ENCODE peak calls at places on chromosomes 6 and 20, in five cellular contexts. One of them, this sample, is unnamed.

GRCh38 chr20:4056880-4057279 is 41.5 kb upstream of the RNF24 start:
- DNase-seq in stomach: no peak
- DNase-seq in neural progenitor cell: no peak
- DNase-seq in mucosa of descending colon: no peak
- DNase-seq in choroid plexus epithelial cell: no peak
- DNase-seq in this sample: no peak

GRCh38 chr20:31811796-31812728 is 7.1 kb upstream of the MYLK2 start:
- DNase-seq in choroid plexus epithelial cell: peak; percentile 80
- DNase-seq in stomach: no peak
- DNase-seq in mucosa of descending colon: no peak
- DNase-seq in neural progenitor cell: no peak
- DNase-seq in this sample: no peak

GRCh38 chr6:130473886-130474285 is 108.1 kb downstream of the TMEM200A start:
- DNase-seq in mucosa of descending colon: no peak
- DNase-seq in stomach: no peak
- DNase-seq in neural progenitor cell: no peak
- DNase-seq in choroid plexus epithelial cell: peak; percentile 65
- DNase-seq in this sample: no peak

GRCh38 chr6:36867471-36868224 is 7.0 kb downstream of the PPIL1 start:
- DNase-seq in neural progenitor cell: no peak
- DNase-seq in stomach: no peak
- DNase-seq in choroid plexus epithelial cell: no peak
- DNase-seq in mucosa of descending colon: no peak
- DNase-seq in this sample: no peak

GRCh38 chr20:49893242-49894072 is 21.9 kb downstream of the SPATA2 start:
- DNase-seq in choroid plexus epithelial cell: no peak
- DNase-seq in stomach: no peak
- DNase-seq in neural progenitor cell: no peak
- DNase-seq in mucosa of descending colon: no peak
- DNase-seq in this sample: no peak

GRCh38 chr6:105900120-105900937 is 185.8 kb upstream of the PRDM1 start:
- DNase-seq in choroid plexus epithelial cell: peak; percentile 73
- DNase-seq in neural progenitor cell: no peak
- DNase-seq in mucosa of descending colon: no peak
- DNase-seq in stomach: no peak
- DNase-seq in this sample: no peak

GRCh38 chr6:24513602-24514001 is 18.8 kb downstream of the ALDH5A1 start:
- DNase-seq in stomach: no peak
- DNase-seq in neural progenitor cell: no peak
- DNase-seq in choroid plexus epithelial cell: no peak
- DNase-seq in mucosa of descending colon: no peak
- DNase-seq in this sample: no peak

GRCh38 chr6:5091210-5091609 is 6.1 kb downstream of the PPP1R3G start:
- DNase-seq in mucosa of descending colon: no peak
- DNase-seq in choroid plexus epithelial cell: no peak
- DNase-seq in neural progenitor cell: no peak
- DNase-seq in stomach: no peak
- DNase-seq in this sample: no peak

GRCh38 chr6:139452176-139452876 is 77.9 kb upstream of the CITED2 start:
- DNase-seq in stomach: no peak
- DNase-seq in neural progenitor cell: no peak
- DNase-seq in mucosa of descending colon: no peak
- DNase-seq in choroid plexus epithelial cell: peak; percentile 90
- DNase-seq in this sample: no peak

GRCh38 chr20:51456511-51457280 is 85.8 kb downstream of the NFATC2 start:
- DNase-seq in mucosa of descending colon: peak; percentile 89
- DNase-seq in stomach: peak; percentile 98
- DNase-seq in neural progenitor cell: peak; percentile 53
- DNase-seq in choroid plexus epithelial cell: peak; percentile 97
- DNase-seq in this sample: peak; percentile 72

GRCh38 chr20:309841-310644 is 12.7 kb downstream of the ZCCHC3 start:
- DNase-seq in choroid plexus epithelial cell: peak; percentile 100
- DNase-seq in stomach: peak; percentile 90
- DNase-seq in mucosa of descending colon: peak; percentile 93
- DNase-seq in neural progenitor cell: peak; percentile 100
- DNase-seq in this sample: no peak

GRCh38 chr6:154791561-154792317 is 58.5 kb downstream of the SCAF8 start:
- DNase-seq in neural progenitor cell: no peak
- DNase-seq in choroid plexus epithelial cell: peak; percentile 28
- DNase-seq in stomach: no peak
- DNase-seq in mucosa of descending colon: no peak
- DNase-seq in this sample: no peak

GRCh38 chr6:1610497-1611321 is 994 bp downstream of the FOXC1 start:
- DNase-seq in choroid plexus epithelial cell: no peak
- DNase-seq in neural progenitor cell: peak; percentile 33
- DNase-seq in stomach: no peak
- DNase-seq in mucosa of descending colon: no peak
- DNase-seq in this sample: no peak

GRCh38 chr20:63031251-63032014 is 24.7 kb upstream of the BHLHE23 start:
- DNase-seq in choroid plexus epithelial cell: no peak
- DNase-seq in stomach: no peak
- DNase-seq in neural progenitor cell: no peak
- DNase-seq in mucosa of descending colon: peak; percentile 32
- DNase-seq in this sample: no peak

GRCh38 chr20:62820208-62820961 is 3.5 kb downstream of the COL9A3 start:
- DNase-seq in stomach: peak; percentile 62
- DNase-seq in choroid plexus epithelial cell: no peak
- DNase-seq in mucosa of descending colon: no peak
- DNase-seq in neural progenitor cell: no peak
- DNase-seq in this sample: no peak

GRCh38 chr20:3239026-3239866 is at the start of gene SLC4A11:
- DNase-seq in neural progenitor cell: peak; percentile 76
- DNase-seq in stomach: peak; percentile 80
- DNase-seq in choroid plexus epithelial cell: peak; percentile 56
- DNase-seq in mucosa of descending colon: peak; percentile 84
- DNase-seq in this sample: no peak

GRCh38 chr6:113642390-113642713 is 214.8 kb upstream of the MARCKS start:
- DNase-seq in stomach: no peak
- DNase-seq in mucosa of descending colon: no peak
- DNase-seq in choroid plexus epithelial cell: no peak
- DNase-seq in neural progenitor cell: no peak
- DNase-seq in this sample: no peak

GRCh38 chr6:2020909-2021308 is 224.5 kb downstream of the GMDS start:
- DNase-seq in stomach: no peak
- DNase-seq in mucosa of descending colon: no peak
- DNase-seq in choroid plexus epithelial cell: peak; percentile 77
- DNase-seq in neural progenitor cell: no peak
- DNase-seq in this sample: no peak

GRCh38 chr6:106823732-106824351 is 150.7 kb downstream of the CD24 start:
- DNase-seq in mucosa of descending colon: no peak
- DNase-seq in stomach: peak; percentile 68
- DNase-seq in choroid plexus epithelial cell: no peak
- DNase-seq in neural progenitor cell: no peak
- DNase-seq in this sample: no peak

GRCh38 chr6:52672422-52673025 is 1.6 kb downstream of the TMEM14A start:
- DNase-seq in stomach: no peak
- DNase-seq in neural progenitor cell: no peak
- DNase-seq in mucosa of descending colon: no peak
- DNase-seq in choroid plexus epithelial cell: no peak
- DNase-seq in this sample: no peak

GRCh38 chr6:159174263-159174974 is 5.2 kb downstream of the FNDC1 start:
- DNase-seq in choroid plexus epithelial cell: peak; percentile 83
- DNase-seq in neural progenitor cell: peak; percentile 90
- DNase-seq in stomach: peak; percentile 75
- DNase-seq in mucosa of descending colon: peak; percentile 63
- DNase-seq in this sample: no peak

GRCh38 chr6:127484207-127484858 is 25.1 kb upstream of the KIAA0408 start:
- DNase-seq in choroid plexus epithelial cell: peak; percentile 74
- DNase-seq in stomach: no peak
- DNase-seq in mucosa of descending colon: no peak
- DNase-seq in neural progenitor cell: no peak
- DNase-seq in this sample: no peak

GRCh38 chr6:80527552-80528052 is 421.1 kb downstream of the BCKDHB start:
- DNase-seq in stomach: no peak
- DNase-seq in choroid plexus epithelial cell: no peak
- DNase-seq in neural progenitor cell: no peak
- DNase-seq in mucosa of descending colon: no peak
- DNase-seq in this sample: peak; percentile 91

GRCh38 chr6:159760602-159761057 is 1.2 kb upstream of the ACAT2 start:
- DNase-seq in neural progenitor cell: peak; percentile 85
- DNase-seq in mucosa of descending colon: no peak
- DNase-seq in choroid plexus epithelial cell: peak; percentile 66
- DNase-seq in stomach: no peak
- DNase-seq in this sample: no peak

GRCh38 chr6:30610065-30610464 is 7.0 kb downstream of the PPP1R10 start:
- DNase-seq in mucosa of descending colon: no peak
- DNase-seq in choroid plexus epithelial cell: no peak
- DNase-seq in neural progenitor cell: no peak
- DNase-seq in stomach: no peak
- DNase-seq in this sample: no peak

GRCh38 chr20:860891-861290 is 27.4 kb downstream of the FAM110A start:
- DNase-seq in mucosa of descending colon: no peak
- DNase-seq in stomach: no peak
- DNase-seq in choroid plexus epithelial cell: no peak
- DNase-seq in neural progenitor cell: no peak
- DNase-seq in this sample: no peak

GRCh38 chr6:6696867-6697531 is 108.5 kb downstream of the LY86 start:
- DNase-seq in neural progenitor cell: peak; percentile 89
- DNase-seq in mucosa of descending colon: peak; percentile 85
- DNase-seq in choroid plexus epithelial cell: peak; percentile 79
- DNase-seq in stomach: peak; percentile 64
- DNase-seq in this sample: peak; percentile 54

GRCh38 chr6:161373905-161374451 is 100.1 kb upstream of the AGPAT4 start:
- DNase-seq in neural progenitor cell: peak; percentile 81
- DNase-seq in choroid plexus epithelial cell: peak; percentile 72
- DNase-seq in stomach: peak; percentile 78
- DNase-seq in mucosa of descending colon: no peak
- DNase-seq in this sample: peak; percentile 17

GRCh38 chr6:43355862-43356590 is 13.4 kb downstream of the ZNF318 start:
- DNase-seq in mucosa of descending colon: no peak
- DNase-seq in neural progenitor cell: peak; percentile 31
- DNase-seq in stomach: no peak
- DNase-seq in choroid plexus epithelial cell: peak; percentile 48
- DNase-seq in this sample: no peak

GRCh38 chr6:18117136-18117535 is 5.3 kb downstream of the NHLRC1 start:
- DNase-seq in mucosa of descending colon: no peak
- DNase-seq in neural progenitor cell: no peak
- DNase-seq in choroid plexus epithelial cell: no peak
- DNase-seq in stomach: no peak
- DNase-seq in this sample: no peak

GRCh38 chr6:11681357-11681756 is 97.2 kb downstream of the ADTRP start:
- DNase-seq in mucosa of descending colon: no peak
- DNase-seq in stomach: no peak
- DNase-seq in neural progenitor cell: no peak
- DNase-seq in choroid plexus epithelial cell: no peak
- DNase-seq in this sample: no peak

GRCh38 chr6:11672261-11672660 is 106.3 kb downstream of the ADTRP start:
- DNase-seq in mucosa of descending colon: no peak
- DNase-seq in choroid plexus epithelial cell: peak; percentile 39
- DNase-seq in neural progenitor cell: no peak
- DNase-seq in stomach: no peak
- DNase-seq in this sample: no peak

GRCh38 chr6:11672669-11673068 is 105.9 kb downstream of the ADTRP start:
- DNase-seq in choroid plexus epithelial cell: no peak
- DNase-seq in stomach: no peak
- DNase-seq in neural progenitor cell: no peak
- DNase-seq in mucosa of descending colon: no peak
- DNase-seq in this sample: no peak

GRCh38 chr6:11675610-11676009 is 103.0 kb downstream of the ADTRP start:
- DNase-seq in neural progenitor cell: no peak
- DNase-seq in mucosa of descending colon: no peak
- DNase-seq in choroid plexus epithelial cell: peak; percentile 81
- DNase-seq in stomach: no peak
- DNase-seq in this sample: no peak
- TF ChIP-seq CTCF in neural progenitor cell: peak; percentile 37
- TF ChIP-seq CTCF in mucosa of descending colon: no peak
- TF ChIP-seq CTCF in choroid plexus epithelial cell: peak; percentile 80
- TF ChIP-seq CTCF in stomach: peak; percentile 15
- TF ChIP-seq CTCF in this sample: peak; percentile 21

GRCh38 chr20:39291301-39291700 is 329.2 kb downstream of the DHX35 start:
- DNase-seq in stomach: no peak
- DNase-seq in mucosa of descending colon: no peak
- DNase-seq in neural progenitor cell: no peak
- DNase-seq in choroid plexus epithelial cell: no peak
- DNase-seq in this sample: no peak
- H3K4me3 ChIP-seq in stomach: no peak overlapping the region
- H3K4me3 ChIP-seq in mucosa of descending colon: no peak overlapping the region
- H3K4me3 ChIP-seq in neural progenitor cell: no peak overlapping the region
- H3K4me3 ChIP-seq in choroid plexus epithelial cell: no peak overlapping the region
- H3K4me3 ChIP-seq in this sample: no peak overlapping the region

DNA sequence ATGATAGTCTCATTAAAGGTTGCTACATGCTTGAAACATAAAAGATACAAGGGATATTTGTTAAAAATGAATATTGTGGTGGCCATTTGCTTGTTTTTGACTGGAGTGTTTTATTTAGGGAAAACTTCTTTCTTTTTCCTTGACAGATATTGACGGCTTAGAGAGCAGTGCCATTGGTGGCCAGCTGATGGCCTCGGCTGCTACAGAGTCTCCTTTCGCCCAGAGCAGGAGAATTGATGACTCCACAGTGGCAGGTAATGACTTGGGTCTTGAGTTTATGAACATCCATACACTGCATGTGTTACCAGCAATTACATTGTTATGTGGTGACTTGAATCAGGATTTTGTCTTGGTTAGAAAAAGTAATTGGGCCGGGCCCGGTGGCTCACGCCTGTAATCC is 67.5 kb upstream of the PBOV1 start:
- DNase-seq in stomach: no peak
- DNase-seq in mucosa of descending colon: no peak
- DNase-seq in neural progenitor cell: peak; percentile 19
- DNase-seq in choroid plexus epithelial cell: no peak
- DNase-seq in this sample: no peak
- TF ChIP-seq CTCF in stomach: no peak
- TF ChIP-seq CTCF in mucosa of descending colon: no peak
- TF ChIP-seq CTCF in neural progenitor cell: peak; percentile 39
- TF ChIP-seq CTCF in choroid plexus epithelial cell: peak; percentile 30
- TF ChIP-seq CTCF in this sample: no peak

GRCh38 chr6:89436226-89436625 is 3.3 kb downstream of the ANKRD6 start:
- DNase-seq in stomach: no peak
- DNase-seq in mucosa of descending colon: no peak
- DNase-seq in choroid plexus epithelial cell: peak; percentile 11
- DNase-seq in neural progenitor cell: no peak
- DNase-seq in this sample: no peak

GRCh38 chr6:89443658-89444057 is 10.7 kb downstream of the ANKRD6 start:
- DNase-seq in mucosa of descending colon: no peak
- DNase-seq in stomach: no peak
- DNase-seq in neural progenitor cell: no peak
- DNase-seq in choroid plexus epithelial cell: no peak
- DNase-seq in this sample: no peak

GRCh38 chr6:89438248-89438647 is 5.3 kb downstream of the ANKRD6 start:
- DNase-seq in neural progenitor cell: no peak
- DNase-seq in mucosa of descending colon: no peak
- DNase-seq in stomach: no peak
- DNase-seq in choroid plexus epithelial cell: no peak
- DNase-seq in this sample: no peak

GRCh38 chr6:89439014-89439413 is 6.1 kb downstream of the ANKRD6 start:
- DNase-seq in mucosa of descending colon: no peak
- DNase-seq in stomach: no peak
- DNase-seq in choroid plexus epithelial cell: no peak
- DNase-seq in neural progenitor cell: no peak
- DNase-seq in this sample: no peak

DNA sequence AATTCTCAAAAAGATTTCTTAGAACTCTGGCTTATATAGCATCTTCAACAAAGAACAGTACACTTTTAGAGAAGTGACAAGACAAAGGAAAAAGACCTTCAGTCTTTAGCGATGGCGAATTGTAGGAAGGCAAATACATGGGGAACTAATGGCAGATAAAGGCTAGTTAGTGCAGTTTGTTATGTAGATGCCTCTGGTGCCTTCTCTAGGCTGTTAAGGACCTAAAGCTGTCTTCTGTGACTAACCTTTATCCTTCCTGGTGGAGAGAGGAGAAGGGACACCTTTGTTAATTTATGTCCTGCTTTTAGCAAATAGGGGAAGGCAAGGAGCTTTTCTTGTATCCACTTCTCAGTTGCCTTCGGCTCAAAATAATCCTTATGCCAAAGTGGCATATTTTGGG is 7.2 kb downstream of the ANKRD6 start:
- DNase-seq in neural progenitor cell: no peak
- DNase-seq in stomach: no peak
- DNase-seq in choroid plexus epithelial cell: no peak
- DNase-seq in mucosa of descending colon: no peak
- DNase-seq in this sample: no peak
- H3K4me3 ChIP-seq in neural progenitor cell: no peak overlapping the region
- H3K4me3 ChIP-seq in stomach: no peak overlapping the region
- H3K4me3 ChIP-seq in choroid plexus epithelial cell: no peak overlapping the region
- H3K4me3 ChIP-seq in mucosa of descending colon: no peak overlapping the region
- H3K4me3 ChIP-seq in this sample: no peak overlapping the region

This sample was measured in LNCaP clone FGC.